ENCODE peak calls at places on chromosomes 3 and 15, in five cellular contexts. One of them, this sample, is unnamed.

GRCh38 chr3:153293222-153293621 is 131.2 kb downstream of the RAP2B start:
- DNase-seq in pons: no peak
- DNase-seq in T-helper 1 cell: no peak
- DNase-seq in GM18507: no peak
- DNase-seq in T-helper 2 cell: no peak
- DNase-seq in this sample: no peak

GRCh38 chr3:179108091-179108490 is 36.5 kb upstream of the ZMAT3 start:
- DNase-seq in pons: no peak
- DNase-seq in GM18507: no peak
- DNase-seq in T-helper 1 cell: no peak
- DNase-seq in T-helper 2 cell: no peak
- DNase-seq in this sample: no peak

GRCh38 chr3:119301001-119301400 is 6.8 kb downstream of the ARHGAP31 start:
- DNase-seq in T-helper 1 cell: no peak
- DNase-seq in pons: peak; percentile 80
- DNase-seq in GM18507: no peak
- DNase-seq in T-helper 2 cell: no peak
- DNase-seq in this sample: no peak

GRCh38 chr3:123020709-123021108 is 6.9 kb downstream of the SEMA5B start:
- DNase-seq in pons: no peak
- DNase-seq in T-helper 1 cell: no peak
- DNase-seq in T-helper 2 cell: no peak
- DNase-seq in GM18507: no peak
- DNase-seq in this sample: no peak

GRCh38 chr3:15041950-15042349 is 23.2 kb downstream of the MRPS25 start:
- DNase-seq in T-helper 1 cell: no peak
- DNase-seq in T-helper 2 cell: no peak
- DNase-seq in pons: no peak
- DNase-seq in GM18507: no peak
- DNase-seq in this sample: no peak

GRCh38 chr15:29776859-29777258 is 45.4 kb downstream of the TJP1 start:
- DNase-seq in GM18507: no peak
- DNase-seq in T-helper 1 cell: no peak
- DNase-seq in T-helper 2 cell: no peak
- DNase-seq in pons: no peak
- DNase-seq in this sample: no peak

GRCh38 chr3:108301695-108302404 is 5.5 kb downstream of the HHLA2 start:
- DNase-seq in pons: no peak
- DNase-seq in T-helper 1 cell: no peak
- DNase-seq in GM18507: no peak
- DNase-seq in T-helper 2 cell: peak; percentile 80
- DNase-seq in this sample: no peak

GRCh38 chr15:40958723-40959122 is 5.5 kb downstream of the CHAC1 start:
- DNase-seq in T-helper 2 cell: no peak
- DNase-seq in GM18507: no peak
- DNase-seq in pons: no peak
- DNase-seq in T-helper 1 cell: no peak
- DNase-seq in this sample: no peak

GRCh38 chr15:42931702-42932486 is 11.3 kb upstream of the TTBK2 start:
- DNase-seq in T-helper 1 cell: no peak
- DNase-seq in pons: no peak
- DNase-seq in GM18507: no peak
- DNase-seq in T-helper 2 cell: no peak
- DNase-seq in this sample: no peak

GRCh38 chr3:72768976-72769375 is 79.3 kb downstream of the SHQ1 start:
- DNase-seq in T-helper 2 cell: no peak
- DNase-seq in T-helper 1 cell: no peak
- DNase-seq in pons: no peak
- DNase-seq in GM18507: no peak
- DNase-seq in this sample: no peak

GRCh38 chr3:136925425-136926190 is 32.2 kb upstream of the IL20RB start:
- DNase-seq in T-helper 2 cell: no peak
- DNase-seq in pons: no peak
- DNase-seq in T-helper 1 cell: no peak
- DNase-seq in GM18507: no peak
- DNase-seq in this sample: no peak

GRCh38 chr3:194030372-194030771 is 105.6 kb upstream of the HES1 start:
- DNase-seq in pons: no peak
- DNase-seq in GM18507: no peak
- DNase-seq in T-helper 1 cell: no peak
- DNase-seq in T-helper 2 cell: no peak
- DNase-seq in this sample: no peak

GRCh38 chr3:124202754-124203153 is 210.8 kb upstream of the ROPN1 start:
- DNase-seq in T-helper 1 cell: no peak
- DNase-seq in pons: peak; percentile 47
- DNase-seq in GM18507: no peak
- DNase-seq in T-helper 2 cell: no peak
- DNase-seq in this sample: no peak

GRCh38 chr3:157094301-157094700 is 65.6 kb downstream of the CCNL1 start:
- DNase-seq in pons: no peak
- DNase-seq in T-helper 1 cell: no peak
- DNase-seq in T-helper 2 cell: no peak
- DNase-seq in GM18507: no peak
- DNase-seq in this sample: no peak

GRCh38 chr3:39981547-39982184 is 172.3 kb downstream of the MYRIP start:
- DNase-seq in GM18507: no peak
- DNase-seq in pons: no peak
- DNase-seq in T-helper 2 cell: no peak
- DNase-seq in T-helper 1 cell: no peak
- DNase-seq in this sample: no peak

This sample was measured in CD8-positive, alpha-beta T cell.